ENCODE peak calls at places on chromosomes 1 and 21, in five cellular contexts. M is hepatic stellate cell, K is EH, D is HCT116, C is T follicular helper cell. P is an unnamed sample.

GRCh38 chr1:232709339-232709738 is 79.4 kb upstream of the SIPA1L2 start:
- DNase-seq in M (no peak), K (no peak), D (no peak), C (no peak), P (no peak)

GRCh38 chr21:14259669-14260458 is 43.9 kb downstream of the RBM11 start:
- DNase-seq in M (peak; percentile 9), K (peak; percentile 42), D (peak; percentile 10), C (no peak), P (peak; percentile 11)

GRCh38 chr1:1677718-1678580 is 14.6 kb downstream of the SLC35E2B start:
- DNase-seq in M (no peak), K (no peak), D (no peak), C (peak; percentile 30), P (no peak)

GRCh38 chr21:41846536-41846935 is 32.6 kb downstream of the PRDM15 start:
- DNase-seq in M (no peak), K (no peak), D (no peak), C (no peak), P (no peak)

GRCh38 chr1:16125088-16125470 is 30.8 kb downstream of the EPHA2 start:
- DNase-seq in M (no peak), K (no peak), D (no peak), C (no peak), P (no peak)

GRCh38 chr1:17235135-17235880 is 13.6 kb upstream of the PADI3 start:
- DNase-seq in M (no peak), K (no peak), D (no peak), C (no peak), P (no peak)

GRCh38 chr1:37602750-37603694 is 7.3 kb upstream of the GNL2 start:
- DNase-seq in M (peak; percentile 47), K (peak; percentile 43), D (no peak), C (peak; percentile 15), P (no peak)

GRCh38 chr21:25980710-25981109 is 189.9 kb downstream of the APP start:
- DNase-seq in M (no peak), K (no peak), D (no peak), C (no peak), P (no peak)

GRCh38 chr1:2343023-2343935 is 48.1 kb downstream of the MORN1 start:
- DNase-seq in M (no peak), K (no peak), D (no peak), C (no peak), P (no peak)

GRCh38 chr1:16967962-16968361 is 12.5 kb downstream of the MFAP2 start:
- DNase-seq in M (no peak), K (no peak), D (no peak), C (no peak), P (no peak)

GRCh38 chr1:214990619-214991018 is 91.9 kb upstream of the KCNK2 start:
- DNase-seq in M (peak; percentile 58), K (peak; percentile 98), D (no peak), C (no peak), P (no peak)

GRCh38 chr1:154430903-154431302 is 25.8 kb downstream of the IL6R start:
- DNase-seq in M (no peak), K (no peak), D (no peak), C (no peak), P (no peak)

GRCh38 chr1:206557636-206558473 is 50.5 kb downstream of the RASSF5 start:
- DNase-seq in M (no peak), K (no peak), D (no peak), C (no peak), P (no peak)

GRCh38 chr1:215566556-215567490 is at the start of gene KCTD3:
- DNase-seq in M (peak; percentile 74), K (peak; percentile 79), D (no peak), C (peak; percentile 2), P (peak; percentile 17)

GRCh38 chr1:238927899-238928298 is 458.5 kb upstream of the CHRM3 start:
- DNase-seq in M (no peak), K (no peak), D (no peak), C (no peak), P (no peak)

GRCh38 chr1:28087614-28088167 is 719 bp downstream of the EYA3 start:
- DNase-seq in M (no peak), K (peak; percentile 52), D (no peak), C (no peak), P (no peak)

GRCh38 chr1:235207202-235207565 is 46.1 kb upstream of the RBM34 start:
- DNase-seq in M (no peak), K (no peak), D (no peak), C (peak; percentile 28), P (no peak)

GRCh38 chr1:23792151-23792945 is 1.4 kb downstream of the LYPLA2 start:
- DNase-seq in M (no peak), K (no peak), D (no peak), C (no peak), P (no peak)

GRCh38 chr1:14113841-14114567 is 414.0 kb downstream of the PRDM2 start:
- DNase-seq in M (no peak), K (no peak), D (no peak), C (no peak), P (no peak)

GRCh38 chr1:236774926-236775325 is 20.2 kb upstream of the MTR start:
- DNase-seq in M (peak; percentile 34), K (peak; percentile 35), D (peak; percentile 10), C (no peak), P (no peak)

GRCh38 chr1:235820059-235820458 is 46.6 kb downstream of the LYST start:
- DNase-seq in M (no peak), K (no peak), D (no peak), C (no peak), P (peak; percentile 63)

GRCh38 chr1:209685835-209686234 is 10.6 kb downstream of the G0S2 start:
- DNase-seq in M (no peak), K (no peak), D (no peak), C (no peak), P (no peak)

GRCh38 chr1:25146382-25146855 is 85.9 kb downstream of the SYF2 start:
- DNase-seq in M (no peak), K (no peak), D (no peak), C (no peak), P (no peak)

GRCh38 chr1:85168884-85169283 is 31.9 kb downstream of the SYDE2 start:
- DNase-seq in M (no peak), K (no peak), D (no peak), C (no peak), P (no peak)

GRCh38 chr1:209655832-209656231 is 3.6 kb upstream of the LAMB3 start:
- DNase-seq in M (no peak), K (no peak), D (no peak), C (no peak), P (no peak)